ENCODE peak calls at places on chromosomes 1 and 21, in four cellular contexts. T is K562, Q is HL-60, J is GM12878. G is an unnamed sample.

GRCh38 chr1:5509664-5510452 is 482.4 kb downstream of the NPHP4 start:
- DNase-seq in T (peak; percentile 91), Q (peak; percentile 45), J (no peak), G (peak; percentile 80)

GRCh38 chr1:200971428-200971903 is 52.0 kb downstream of the KIF21B start:
- DNase-seq in T (no peak), Q (no peak), J (peak; percentile 25), G (no peak)

GRCh38 chr1:45009956-45010854 is 919 bp downstream of the HECTD3 start:
- DNase-seq in T (peak; percentile 48), Q (no peak), J (no peak), G (no peak)

GRCh38 chr1:220702733-220703704 is 12.9 kb downstream of the C1orf115 start:
- DNase-seq in T (no peak), Q (no peak), J (no peak), G (no peak)

GRCh38 chr21:30615199-30615598 is 1.0 kb upstream of the KRTAP20-1 start:
- DNase-seq in T (no peak), Q (no peak), J (no peak), G (no peak)

GRCh38 chr1:89850844-89851410 is 30.1 kb downstream of the LRRC8D start:
- DNase-seq in T (no peak), Q (no peak), J (no peak), G (no peak)

GRCh38 chr1:38530957-38531356 is 328.6 kb downstream of the RRAGC start:
- DNase-seq in T (no peak), Q (no peak), J (no peak), G (no peak)

GRCh38 chr1:241323510-241323909 is 33.5 kb downstream of the RGS7 start:
- DNase-seq in T (no peak), Q (no peak), J (no peak), G (no peak)

GRCh38 chr1:221672160-221672762 is 69.6 kb downstream of the DUSP10 start:
- DNase-seq in T (no peak), Q (no peak), J (no peak), G (no peak)

GRCh38 chr1:2022063-2022770 is 3.1 kb downstream of the GABRD start:
- DNase-seq in T (no peak), Q (no peak), J (no peak), G (no peak)

GRCh38 chr1:196689001-196689400 is 37.2 kb downstream of the CFH start:
- DNase-seq in T (no peak), Q (no peak), J (no peak), G (no peak)

GRCh38 chr1:56074357-56074717 is 505.0 kb downstream of the PLPP3 start:
- DNase-seq in T (no peak), Q (no peak), J (no peak), G (no peak)

GRCh38 chr1:155081472-155082300 is 3.0 kb downstream of the EFNA3 start:
- DNase-seq in T (no peak), Q (no peak), J (no peak), G (no peak)

GRCh38 chr1:99906535-99906934 is 56.4 kb downstream of the AGL start:
- DNase-seq in T (no peak), Q (no peak), J (no peak), G (no peak)

GRCh38 chr21:45835301-45836267 is 146.0 kb upstream of the COL6A1 start:
- DNase-seq in T (no peak), Q (no peak), J (no peak), G (no peak)

GRCh38 chr1:215794151-215794550 is 227.0 kb downstream of the KCTD3 start:
- DNase-seq in T (no peak), Q (no peak), J (no peak), G (no peak)

GRCh38 chr1:107414550-107414949 is 273.7 kb downstream of the NTNG1 start:
- DNase-seq in T (no peak), Q (no peak), J (no peak), G (no peak)

GRCh38 chr21:46001821-46002681 is 20.5 kb downstream of the COL6A1 start:
- DNase-seq in T (no peak), Q (no peak), J (no peak), G (no peak)

GRCh38 chr1:176696109-176696508 is 233.1 kb downstream of the PAPPA2 start:
- DNase-seq in T (no peak), Q (no peak), J (no peak), G (no peak)

GRCh38 chr21:45283019-45283610 is 4.6 kb downstream of the POFUT2 start:
- DNase-seq in T (no peak), Q (no peak), J (no peak), G (no peak)

GRCh38 chr1:20192364-20192763 is 6.0 kb upstream of the PLA2G2C start:
- DNase-seq in T (no peak), Q (no peak), J (no peak), G (no peak)

GRCh38 chr1:6180215-6180577 is at the start of gene CHD5:
- DNase-seq in T (no peak), Q (no peak), J (no peak), G (no peak)

GRCh38 chr1:89125571-89126233 is at the start of gene GBP2:
- DNase-seq in T (no peak), Q (peak; percentile 28), J (peak; percentile 30), G (peak; percentile 13)

GRCh38 chr21:45655071-45655470 is 11.5 kb downstream of the PCBP3 start:
- DNase-seq in T (no peak), Q (no peak), J (no peak), G (no peak)

DNA sequence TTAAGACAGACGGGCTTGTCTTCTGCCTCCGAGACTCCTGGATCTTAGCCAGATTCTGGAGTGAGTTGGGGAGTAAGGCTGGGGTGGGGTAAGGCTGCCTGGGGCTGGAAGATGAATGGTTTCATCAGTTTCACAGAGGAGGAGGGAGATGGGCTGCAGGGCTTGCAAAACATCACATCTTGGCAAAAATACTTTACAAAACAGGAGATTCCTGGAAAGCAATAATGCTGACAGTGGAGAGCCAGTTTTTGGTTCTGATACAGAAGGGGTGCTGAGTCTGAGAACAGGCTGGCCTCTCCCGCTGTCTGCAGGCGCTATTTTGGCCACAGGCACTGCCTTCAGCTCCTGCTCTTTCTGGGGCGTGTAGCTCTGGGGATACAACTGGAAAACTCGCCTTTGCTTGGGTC is 83.4 kb upstream of the KCNE2 start:
- DNase-seq in T (no peak), Q (no peak), J (no peak), G (no peak)
- TF ChIP-seq SPI1 in T (no peak), Q (no peak), J (no peak), G (no peak)

DNA sequence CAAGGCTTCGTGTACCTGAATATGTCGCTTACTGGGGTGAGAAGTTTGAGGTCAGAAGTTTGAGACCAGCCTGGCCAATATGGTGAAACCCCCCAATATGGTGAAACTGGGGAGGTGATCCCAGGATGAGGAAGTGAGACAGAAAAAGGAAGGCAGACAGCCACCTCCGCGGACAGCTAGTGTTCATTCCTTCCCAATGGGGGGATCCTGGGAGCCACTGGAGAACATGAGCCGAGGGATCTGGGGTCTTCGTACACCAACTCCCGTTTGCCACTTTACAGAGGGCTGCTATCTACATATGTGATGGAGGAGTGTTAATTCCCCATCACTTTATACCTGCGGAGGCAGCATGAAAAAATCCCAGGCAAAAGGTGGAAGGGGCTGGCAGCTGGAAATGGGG is 19.6 kb upstream of the IFFO2 start:
- DNase-seq in T (no peak), Q (no peak), J (no peak), G (no peak)
- TF ChIP-seq SPI1 in T (no peak), Q (peak; percentile 44), J (no peak), G (peak; percentile 21)

DNA sequence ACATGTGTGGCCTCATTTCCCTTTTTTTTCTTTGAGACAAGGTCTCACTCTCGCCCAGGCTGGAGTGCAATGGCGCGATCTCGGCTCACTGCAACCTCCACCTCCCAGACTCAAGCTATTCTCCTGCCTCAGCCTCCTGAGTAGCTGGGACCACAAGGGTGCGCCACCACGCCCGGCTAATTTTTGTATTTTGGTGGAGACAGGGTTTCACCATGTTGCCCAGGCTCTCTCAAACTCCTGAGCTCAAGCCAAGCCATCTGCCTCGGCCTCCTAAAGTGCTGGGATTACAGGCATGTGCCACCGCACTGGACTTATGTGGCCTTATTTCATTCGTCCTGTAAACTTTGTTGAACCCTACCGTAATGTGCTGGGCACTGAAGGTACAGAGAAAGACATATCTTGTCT is 569 bp upstream of the WARS2 start:
- DNase-seq in T (no peak), Q (peak; percentile 65), J (peak; percentile 7), G (no peak)
- TF ChIP-seq SPI1 in T (no peak), Q (peak; percentile 1), J (no peak), G (no peak)

DNA sequence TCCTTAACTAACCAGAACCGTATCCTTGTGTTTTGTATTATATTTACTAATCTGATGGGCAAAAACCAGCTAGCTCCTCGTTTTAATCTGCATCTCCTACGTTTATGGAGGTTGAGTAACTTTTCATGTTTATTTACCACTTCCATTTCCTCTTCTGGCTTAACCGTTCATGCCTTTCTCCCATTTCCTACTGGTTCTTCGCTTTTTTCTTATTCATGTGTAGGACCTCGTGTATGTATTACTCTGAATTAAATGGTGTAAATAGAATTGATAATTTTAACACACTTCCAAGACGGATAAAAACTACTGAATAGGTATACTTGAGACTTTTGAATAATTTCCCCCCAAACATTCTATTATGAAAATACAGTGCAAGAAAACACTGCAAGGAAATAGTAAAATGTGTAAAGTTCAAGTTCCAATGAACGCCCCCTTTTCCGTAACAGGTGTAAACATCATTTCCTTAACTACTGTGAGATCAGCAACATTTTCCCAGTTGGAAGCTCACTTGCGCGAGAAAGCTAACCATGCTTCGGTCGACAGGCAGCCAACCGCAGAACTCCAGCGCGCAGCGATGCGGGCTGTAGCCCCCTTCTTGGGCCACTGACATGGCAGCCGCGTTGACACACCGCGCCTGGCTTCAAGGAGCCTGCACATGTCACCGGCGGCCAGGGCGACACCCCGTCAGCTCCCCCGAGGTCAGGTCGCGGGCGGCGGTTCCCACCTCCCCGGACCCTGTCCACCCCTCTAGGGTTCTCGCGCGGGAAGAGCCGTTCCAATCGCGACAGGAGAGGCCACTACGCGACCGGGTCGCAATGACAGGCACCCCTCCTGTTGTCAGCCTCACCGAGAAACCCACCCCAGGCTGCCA is 815 bp downstream of the EDEM3 start:
- DNase-seq in T (peak; percentile 68), Q (peak; percentile 42), J (no peak), G (no peak)
- TF ChIP-seq SPI1 in T (peak; percentile 44), Q (peak; percentile 77), J (peak; percentile 22), G (peak; percentile 56)

DNA sequence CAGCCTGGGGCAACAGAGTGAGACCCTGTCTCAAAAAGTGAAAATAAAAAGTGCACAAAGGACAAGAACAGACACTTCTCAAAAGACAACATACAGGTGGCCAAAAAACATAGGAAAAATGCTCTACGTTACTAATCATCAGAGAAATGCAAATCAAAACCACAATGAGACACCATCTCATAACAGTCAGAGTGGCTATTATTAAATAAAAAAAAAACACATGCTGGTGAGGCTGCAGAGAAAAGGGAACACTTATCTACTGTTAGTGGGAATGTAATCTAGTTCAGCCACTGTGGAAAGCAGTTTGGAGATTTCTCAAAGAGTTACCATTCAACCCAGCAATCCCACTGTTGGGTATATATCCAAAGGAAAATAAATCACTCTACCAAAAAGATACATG is 173.2 kb downstream of the SMYD3 start:
- DNase-seq in T (no peak), Q (no peak), J (no peak), G (no peak)
- TF ChIP-seq SPI1 in T (no peak), Q (no peak), J (no peak), G (no peak)

GRCh38 chr21:38306407-38306806 is 49.6 kb downstream of the KCNJ15 start:
- DNase-seq in T (no peak), Q (no peak), J (no peak), G (no peak)
- TF ChIP-seq SPI1 in T (no peak), Q (no peak), J (no peak), G (no peak)

G was measured in GM12891.